ENCODE peak calls at places on chromosomes 12 and 14, in seven cellular contexts. Z, L, D, H, G, X and B are unnamed samples.

GRCh38 chr12:56150563-56150962 is 1.8 kb upstream of the MYL6B start:
- DNase-seq in X (no peak), D (no peak), G (no peak), Z (no peak), H (peak), L (no peak), B (peak)

GRCh38 chr12:58648151-58648550 is 272.2 kb downstream of the LRIG3 start:
- DNase-seq in H (no peak), Z (peak), L (no peak), D (no peak), G (no peak), X (no peak), B (no peak)

GRCh38 chr12:101793401-101793800 is 37.4 kb downstream of the GNPTAB start:
- DNase-seq in L (no peak), G (no peak), D (no peak), Z (peak), H (peak), X (no peak), B (peak)

GRCh38 chr12:100842156-100842555 is 47.6 kb downstream of the ANO4 start:
- DNase-seq in G (no peak), H (no peak), Z (no peak), X (no peak), D (no peak), L (no peak), B (peak)

GRCh38 chr12:104971276-104971675 is 13.2 kb upstream of the SLC41A2 start:
- DNase-seq in X (no peak), G (no peak), D (no peak), Z (no peak), H (no peak), L (no peak), B (no peak)

GRCh38 chr12:50066402-50066801 is 9.0 kb downstream of the ASIC1 start:
- DNase-seq in G (no peak), Z (peak), D (no peak), L (no peak), X (no peak), H (peak), B (peak)

GRCh38 chr12:98260276-98260675 is 255.1 kb upstream of the TMPO start:
- DNase-seq in H (no peak), D (no peak), G (no peak), Z (no peak), L (no peak), X (no peak), B (no peak)

GRCh38 chr12:46332260-46332659 is 40.3 kb downstream of the SLC38A2 start:
- DNase-seq in G (no peak), D (no peak), Z (peak), H (peak), L (no peak), X (no peak), B (peak)

GRCh38 chr12:75602111-75602510 is 90.7 kb upstream of the KRR1 start:
- DNase-seq in L (no peak), H (no peak), X (no peak), Z (no peak), D (no peak), G (no peak), B (no peak)

GRCh38 chr12:113214938-113215400 is 6.3 kb upstream of the TPCN1 start:
- DNase-seq in Z (peak), H (peak), G (peak), L (peak), D (peak), X (peak), B (peak)

GRCh38 chr12:31645944-31646343 is 13.5 kb upstream of the ETFBKMT start:
- DNase-seq in X (no peak), H (no peak), G (no peak), D (no peak), L (no peak), Z (no peak), B (no peak)

GRCh38 chr14:75282166-75282547 is 3.5 kb downstream of the FOS start:
- DNase-seq in Z (peak), G (no peak), H (peak), D (no peak), X (peak), L (no peak), B (peak)

GRCh38 chr12:52521175-52521574 is 981 bp upstream of the KRT5 start:
- DNase-seq in Z (no peak), D (peak), H (no peak), G (no peak), L (peak), X (peak), B (peak)

GRCh38 chr12:69332815-69333358 is 15.3 kb upstream of the LYZ start:
- DNase-seq in Z (no peak), D (no peak), L (peak), H (no peak), X (peak), G (no peak), B (no peak)

GRCh38 chr14:36647827-36648753 is 13.6 kb upstream of the PAX9 start:
- DNase-seq in L (peak), Z (peak), X (peak), D (no peak), G (peak), H (peak), B (peak)

GRCh38 chr14:21072102-21072501 is 2.0 kb downstream of the ARHGEF40 start:
- DNase-seq in L (no peak), Z (peak), X (no peak), D (no peak), G (no peak), H (peak), B (peak)

GRCh38 chr12:92649511-92650227 is 53.1 kb upstream of the PLEKHG7 start:
- DNase-seq in D (no peak), L (peak), H (peak), G (no peak), X (peak), Z (peak), B (peak)

GRCh38 chr12:101929365-101930041 is 52.1 kb downstream of the DRAM1 start:
- DNase-seq in H (no peak), X (no peak), Z (no peak), G (no peak), D (no peak), L (no peak), B (no peak)

GRCh38 chr14:99066378-99066777 is 205.6 kb downstream of the BCL11B start:
- DNase-seq in L (no peak), Z (no peak), G (no peak), D (no peak), H (no peak), X (peak), B (no peak)

GRCh38 chr14:61720302-61720677 is 25.0 kb downstream of the HIF1A start:
- DNase-seq in Z (no peak), G (no peak), H (peak), X (no peak), D (no peak), L (no peak), B (no peak)

GRCh38 chr14:39219075-39219499 is 14.6 kb upstream of the MIA2 start:
- DNase-seq in D (no peak), G (no peak), Z (peak), H (peak), X (no peak), L (no peak), B (peak)

GRCh38 chr12:91928501-91928900 is 217.1 kb downstream of the BTG1 start:
- DNase-seq in D (no peak), H (no peak), X (no peak), Z (no peak), L (no peak), G (no peak), B (no peak)

GRCh38 chr12:68367136-68367535 is 35.0 kb upstream of the MDM1 start:
- DNase-seq in L (no peak), D (no peak), Z (no peak), G (no peak), H (no peak), X (no peak), B (no peak)

DNA sequence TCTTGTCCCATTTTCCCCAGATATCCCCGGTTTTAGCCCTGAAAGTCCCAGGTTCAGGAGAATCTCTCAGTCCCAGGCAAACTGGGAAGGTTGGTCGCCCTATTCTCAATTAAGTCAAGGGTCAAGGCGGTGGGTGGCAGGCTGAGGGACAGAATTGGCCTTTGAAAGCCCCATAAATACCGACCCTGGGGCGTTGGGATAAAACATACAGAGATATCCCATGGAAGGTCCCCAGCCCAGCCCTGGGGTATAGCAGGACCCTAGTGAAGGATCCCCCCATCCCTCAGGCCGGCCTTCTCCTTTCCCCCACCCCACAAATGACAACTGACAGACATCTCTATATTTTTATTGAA is 70.3 kb downstream of the PRIMA1 start:
- DNase-seq in Z (no peak), D (no peak), L (no peak), G (no peak), X (no peak), H (no peak), B (no peak)
- H3K4me3 ChIP-seq in Z (no peak), D (no peak), L (no peak), G (no peak), X (no peak), H (no peak), B (no peak)

GRCh38 chr14:105470812-105471771 is 3.5 kb upstream of the CRIP2 start:
- DNase-seq in G (no peak), L (peak), Z (no peak), D (no peak), X (no peak), H (peak), B (no peak)
- TF ChIP-seq CTCF in G (no peak), L (no peak), Z (peak), D (peak), X (no peak), H (peak), B (peak)

DNA sequence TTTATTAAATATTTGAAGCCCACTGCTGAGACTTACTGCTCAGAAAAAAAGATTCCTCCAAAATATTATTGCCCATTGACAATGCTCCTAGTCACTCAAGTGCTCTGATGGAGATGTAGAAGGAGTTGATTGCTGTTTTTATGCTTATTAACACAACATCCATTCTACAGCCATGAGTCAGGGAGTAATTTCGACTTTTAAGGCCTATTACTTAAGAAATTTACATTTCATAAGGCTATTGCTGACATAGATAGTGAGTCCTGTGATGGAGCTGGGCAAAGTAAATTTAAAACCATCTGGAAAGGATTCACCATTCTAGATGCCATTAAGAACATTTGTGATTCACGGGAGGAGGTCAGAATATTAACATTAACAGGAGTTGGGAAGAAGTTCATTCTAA is 5.2 kb downstream of the KCNJ8 start:
- DNase-seq in D (no peak), X (no peak), L (no peak), G (no peak), Z (peak), H (no peak), B (no peak)
- H3K4me3 ChIP-seq in D (no peak), X (no peak), L (no peak), G (no peak), Z (no peak), H (no peak), B (no peak)

GRCh38 chr12:10747730-10748129 is 24.6 kb upstream of the YBX3 start:
- DNase-seq in G (no peak), X (no peak), Z (no peak), L (no peak), D (no peak), H (no peak), B (no peak)

GRCh38 chr12:10753066-10753465 is 29.9 kb upstream of the YBX3 start:
- DNase-seq in L (no peak), H (peak), D (no peak), G (no peak), Z (peak), X (no peak), B (peak)

GRCh38 chr12:10756194-10756593 is 33.1 kb upstream of the YBX3 start:
- DNase-seq in H (no peak), X (no peak), L (no peak), Z (no peak), D (no peak), G (no peak), B (no peak)

GRCh38 chr12:10749700-10750384 is 26.7 kb upstream of the YBX3 start:
- DNase-seq in Z (peak), G (peak), H (peak), X (peak), D (peak), L (peak), B (peak)

DNA sequence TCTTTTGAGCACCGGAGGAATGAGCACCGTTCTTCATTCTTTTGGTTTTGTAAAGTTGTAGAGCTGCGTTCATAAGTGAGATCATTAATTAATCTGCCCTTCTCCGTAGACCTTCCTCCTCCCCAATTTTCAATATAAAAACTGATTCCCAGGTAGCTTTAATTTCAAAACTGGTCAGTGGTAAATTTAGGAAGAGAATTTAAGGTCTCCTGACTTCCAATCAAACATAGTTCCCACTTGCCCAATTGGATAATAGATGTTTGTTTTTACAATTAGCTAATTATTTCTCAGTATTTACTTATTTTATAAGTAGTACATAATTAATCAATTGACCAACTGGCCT is 27.2 kb upstream of the YBX3 start:
- DNase-seq in Z (no peak), G (no peak), H (no peak), X (no peak), L (no peak), D (no peak), B (no peak)
- TF ChIP-seq CTCF in Z (no peak), G (no peak), H (no peak), X (no peak), L (no peak), D (no peak), B (no peak)

GRCh38 chr12:94151577-94151976 is 3.2 kb downstream of the PLXNC1 start:
- DNase-seq in D (no peak), Z (no peak), G (no peak), H (no peak), X (peak), L (no peak), B (no peak)

GRCh38 chr12:94148841-94149780 is 734 bp downstream of the PLXNC1 start:
- DNase-seq in X (peak), Z (peak), L (peak), H (peak), G (peak), D (no peak), B (peak)

GRCh38 chr12:94149781-94150482 is 1.6 kb downstream of the PLXNC1 start:
- DNase-seq in Z (no peak), L (no peak), D (no peak), G (peak), H (peak), X (peak), B (peak)

GRCh38 chr12:94152292-94153083 is 4.1 kb downstream of the PLXNC1 start:
- DNase-seq in H (no peak), D (no peak), L (no peak), X (peak), Z (no peak), G (no peak), B (no peak)

DNA sequence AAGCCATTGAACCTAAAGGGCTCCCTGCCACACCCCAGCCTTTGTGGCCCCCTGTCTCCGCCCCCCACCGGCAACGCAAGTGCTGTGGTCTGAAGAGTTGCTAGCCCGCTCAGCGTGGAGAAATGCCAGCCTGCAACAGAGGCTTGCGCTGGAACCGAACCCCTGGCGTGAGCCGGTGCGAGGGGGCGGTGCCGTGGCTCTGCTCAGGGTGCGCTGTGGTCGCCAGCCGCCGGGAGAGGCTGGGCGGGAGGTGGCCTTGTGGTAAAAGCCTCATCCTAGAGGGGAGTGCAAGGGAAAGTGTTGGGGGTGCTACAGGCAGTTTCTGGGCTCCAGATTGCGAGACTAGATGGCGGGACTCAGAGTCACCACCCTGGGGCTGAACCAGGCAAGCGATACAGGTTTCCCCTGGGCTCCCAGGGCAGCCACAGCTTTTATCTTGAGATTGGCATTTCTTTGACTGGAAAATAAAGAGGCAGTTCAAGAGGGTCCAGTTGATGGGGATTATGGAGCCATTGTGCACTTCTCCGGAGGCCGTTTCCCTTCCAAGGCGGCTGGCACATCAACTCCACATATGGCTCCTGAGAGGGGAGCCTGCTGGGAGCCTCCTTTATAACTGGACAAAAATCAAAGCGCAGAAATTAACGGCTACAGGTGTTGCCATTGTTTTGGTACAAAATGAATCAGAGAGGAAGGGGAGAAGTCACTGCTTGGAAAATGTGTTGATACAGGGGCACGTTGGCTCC is 2.3 kb downstream of the PLXNC1 start:
- DNase-seq in D (no peak), Z (no peak), X (peak), H (no peak), L (no peak), G (peak), B (no peak)
- H3K4me3 ChIP-seq in D (peak), Z (peak), X (no peak), H (peak), L (peak), G (peak), B (peak)

GRCh38 chr12:76921891-76922664 is 43.3 kb upstream of the CSRP2 start:
- DNase-seq in L (no peak), D (no peak), Z (peak), H (no peak), G (no peak), X (peak), B (no peak)

GRCh38 chr12:76929499-76929898 is 50.7 kb upstream of the CSRP2 start:
- DNase-seq in Z (no peak), H (no peak), L (no peak), X (no peak), D (no peak), G (no peak), B (no peak)

GRCh38 chr12:76922821-76923315 is 44.0 kb upstream of the CSRP2 start:
- DNase-seq in X (no peak), H (no peak), L (no peak), Z (no peak), D (no peak), G (no peak), B (no peak)

DNA sequence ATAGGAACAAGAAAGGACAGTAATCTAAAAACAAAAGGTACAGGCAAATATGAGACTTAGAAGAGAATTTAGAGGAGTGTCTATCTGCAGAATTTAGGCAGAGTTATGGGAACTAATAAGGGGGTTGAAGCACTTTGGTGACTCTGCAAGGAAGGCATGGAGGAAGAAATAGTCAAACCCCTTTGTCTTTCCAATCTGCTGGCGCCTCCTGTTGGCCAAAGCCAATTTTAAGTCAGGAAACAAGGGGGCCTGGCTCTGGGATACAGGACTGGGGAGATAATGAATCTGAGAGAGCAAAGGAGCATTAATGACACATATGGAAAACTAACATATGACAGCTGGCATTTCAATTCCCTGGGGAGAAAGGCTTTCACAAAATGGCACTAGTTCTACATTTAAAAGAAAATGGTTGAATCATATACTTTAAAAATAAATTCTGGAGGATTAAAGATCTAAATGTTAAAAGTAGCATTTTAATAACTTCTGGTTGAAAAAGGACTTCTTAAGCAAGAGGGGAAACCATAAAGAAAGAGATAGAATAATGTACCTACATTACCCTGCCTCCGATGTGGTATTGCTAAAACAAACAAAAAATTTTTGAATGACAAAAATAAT is 48.5 kb upstream of the CSRP2 start:
- DNase-seq in Z (peak), D (no peak), X (peak), L (no peak), H (peak), G (no peak), B (peak)
- TF ChIP-seq CTCF in Z (peak), D (no peak), X (no peak), L (no peak), H (peak), G (peak), B (peak)

GRCh38 chr12:124456652-124457152 is 110.7 kb downstream of the NCOR2 start:
- DNase-seq in G (no peak), D (no peak), L (no peak), H (no peak), X (no peak), Z (no peak), B (no peak)
- H3K4me3 ChIP-seq in G (peak), D (peak), L (peak), H (no peak), X (no peak), Z (no peak), B (no peak)

GRCh38 chr14:104745431-104745830 is 7.5 kb upstream of the SIVA1 start:
- DNase-seq in G (peak), L (no peak), H (no peak), D (no peak), Z (no peak), X (no peak), B (no peak)
- TF ChIP-seq CTCF in G (no peak), L (no peak), H (no peak), D (no peak), Z (no peak), X (no peak), B (no peak)